ENCODE peak calls at places on chromosomes 13 and 19, in seven cellular contexts. N, C, U, Q, O, M and B are unnamed samples.
A peak's percentile ranks its signal among the peaks of the same experiment; 100 is the strongest.

GRCh38 chr19:55165952-55166529 is 372 bp downstream of the DNAAF3 start:
- DNase-seq in N (peak; percentile 74), C (peak; percentile 68), U (no peak), Q (peak; percentile 94), O (peak; percentile 91), M (peak; percentile 88), B (no peak)

GRCh38 chr13:42906257-42906656 is 85.8 kb downstream of the EPSTI1 start:
- DNase-seq in N (no peak), C (no peak), U (no peak), Q (no peak), O (no peak), M (no peak), B (no peak)

GRCh38 chr13:26433776-26434175 is 123.7 kb upstream of the WASF3 start:
- DNase-seq in N (no peak), C (no peak), U (no peak), Q (no peak), O (no peak), M (no peak), B (no peak)

GRCh38 chr13:107373551-107373950 is 805.6 kb upstream of the ARGLU1 start:
- DNase-seq in N (peak; percentile 64), C (no peak), U (no peak), Q (no peak), O (peak; percentile 75), M (no peak), B (no peak)

GRCh38 chr19:34976611-34977010 is 12.6 kb upstream of the ZNF792 start:
- DNase-seq in N (no peak), C (no peak), U (no peak), Q (no peak), O (no peak), M (no peak), B (no peak)

GRCh38 chr19:18700501-18701249 is 17.2 kb downstream of the CRTC1 start:
- DNase-seq in N (peak; percentile 54), C (peak; percentile 79), U (no peak), Q (peak; percentile 43), O (peak; percentile 75), M (peak; percentile 77), B (peak; percentile 63)

GRCh38 chr19:13256918-13257317 is 106.7 kb downstream of the IER2 start:
- DNase-seq in N (no peak), C (no peak), U (no peak), Q (no peak), O (no peak), M (no peak), B (no peak)

GRCh38 chr19:45446295-45446694 is 21.5 kb upstream of the FOSB start:
- DNase-seq in N (peak; percentile 48), C (no peak), U (no peak), Q (peak; percentile 47), O (peak; percentile 44), M (no peak), B (no peak)

GRCh38 chr13:98653471-98653985 is 76.6 kb upstream of the STK24 start:
- DNase-seq in N (peak; percentile 67), C (peak; percentile 88), U (peak; percentile 10), Q (peak; percentile 66), O (peak; percentile 84), M (peak; percentile 82), B (peak; percentile 55)

GRCh38 chr19:34327851-34328250 is 37.1 kb upstream of the GPI start:
- DNase-seq in N (no peak), C (no peak), U (no peak), Q (no peak), O (no peak), M (no peak), B (no peak)

GRCh38 chr19:53898680-53899341 is 10.3 kb upstream of the CACNG7 start:
- DNase-seq in N (no peak), C (no peak), U (no peak), Q (no peak), O (no peak), M (peak; percentile 69), B (no peak)

GRCh38 chr19:34191355-34191962 is 19.2 kb downstream of the LSM14A start:
- DNase-seq in N (no peak), C (no peak), U (no peak), Q (no peak), O (no peak), M (no peak), B (no peak)

GRCh38 chr19:30564551-30565011 is 192.4 kb downstream of the ZNF536 start:
- DNase-seq in N (no peak), C (no peak), U (no peak), Q (no peak), O (no peak), M (no peak), B (no peak)

GRCh38 chr19:40605201-40605971 is 4.2 kb downstream of the LTBP4 start:
- DNase-seq in N (peak; percentile 46), C (peak; percentile 93), U (no peak), Q (peak; percentile 88), O (peak; percentile 83), M (peak; percentile 60), B (peak; percentile 78)

GRCh38 chr19:35404879-35405622 is 34.2 kb downstream of the GPR42 start:
- DNase-seq in N (peak; percentile 91), C (peak; percentile 51), U (peak; percentile 40), Q (peak; percentile 18), O (peak; percentile 36), M (no peak), B (no peak)

GRCh38 chr19:35350591-35350990 is 2.9 kb downstream of the FFAR1 start:
- DNase-seq in N (no peak), C (no peak), U (no peak), Q (no peak), O (no peak), M (no peak), B (no peak)

GRCh38 chr13:109918179-109918651 is 131.8 kb upstream of the IRS2 start:
- DNase-seq in N (peak; percentile 46), C (no peak), U (no peak), Q (no peak), O (no peak), M (no peak), B (no peak)

GRCh38 chr19:41328157-41328817 is 18.3 kb downstream of the CCDC97 start:
- DNase-seq in N (no peak), C (no peak), U (no peak), Q (no peak), O (no peak), M (no peak), B (no peak)

DNA sequence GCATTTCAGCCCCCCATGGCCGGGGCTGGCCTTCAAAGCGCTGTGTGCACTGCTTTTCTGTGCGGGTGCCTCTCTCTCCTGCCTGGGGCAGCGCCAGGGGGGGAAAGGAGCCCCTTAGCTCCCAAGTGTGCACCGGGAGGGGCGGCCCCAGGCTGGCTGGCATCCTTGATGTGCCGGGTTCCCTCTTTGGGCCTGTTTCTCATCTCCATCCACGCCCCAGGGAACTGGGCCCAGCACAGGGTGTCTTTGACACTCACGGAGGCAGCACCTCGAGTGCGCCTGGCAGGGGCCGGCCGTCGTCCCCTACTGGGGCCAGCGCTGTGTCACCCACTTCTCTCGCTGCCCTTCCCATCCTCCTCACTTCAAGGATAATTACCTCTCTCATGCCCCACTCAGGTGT is 324.3 kb downstream of the TEX29 start:
- DNase-seq in N (no peak), C (no peak), U (no peak), Q (no peak), O (no peak), M (no peak), B (no peak)
- TF ChIP-seq CTCF in N (no peak), C (no peak), U (no peak), Q (no peak), O (no peak), M (no peak), B (no peak)

DNA sequence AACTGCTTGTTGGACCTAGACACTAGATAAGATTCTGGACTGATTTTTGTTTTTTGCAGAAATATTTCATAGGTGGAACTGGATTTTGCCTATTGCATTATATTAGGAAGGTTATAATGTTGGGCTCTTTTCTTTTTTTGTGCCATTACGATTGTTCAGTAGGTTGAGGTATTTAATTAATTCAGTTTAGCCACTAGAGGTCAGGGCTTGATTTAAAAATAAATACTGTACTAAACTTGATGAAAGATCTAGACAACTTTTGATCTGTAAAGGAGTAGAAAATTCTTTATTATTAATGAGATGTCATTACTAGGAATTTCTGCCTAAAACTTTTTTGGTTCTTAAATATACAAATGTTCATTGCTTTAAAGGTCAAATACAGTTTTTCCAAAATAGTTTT is 15.2 kb upstream of the SUPT20H start:
- DNase-seq in N (peak; percentile 59), C (no peak), U (no peak), Q (no peak), O (peak; percentile 48), M (no peak), B (no peak)
- TF ChIP-seq CTCF in N (peak; percentile 53), C (peak; percentile 11), U (no peak), Q (no peak), O (peak; percentile 58), M (peak; percentile 41), B (no peak)

GRCh38 chr13:27730191-27730590 is 62.1 kb upstream of the GSX1 start:
- DNase-seq in N (no peak), C (no peak), U (no peak), Q (no peak), O (no peak), M (no peak), B (no peak)

DNA sequence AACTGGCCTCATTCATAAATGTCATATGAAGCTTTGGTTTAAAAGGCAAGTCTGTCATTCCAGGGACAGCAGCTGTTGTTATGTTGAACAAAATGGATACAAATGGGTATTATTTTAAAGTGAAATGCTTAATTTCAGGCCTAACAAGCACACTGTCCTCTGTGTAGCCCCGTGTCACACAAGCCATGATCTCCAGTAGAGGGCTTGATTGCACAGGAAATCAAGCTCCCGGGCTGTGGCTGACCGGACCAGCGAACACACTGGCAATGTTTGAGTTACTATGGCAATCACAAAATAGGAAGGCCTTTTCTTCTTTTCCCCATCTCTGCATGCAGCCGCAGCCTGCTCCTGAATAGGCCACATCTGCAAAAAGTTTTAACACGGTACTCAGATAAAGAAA is 64.0 kb upstream of the GSX1 start:
- DNase-seq in N (no peak), C (no peak), U (no peak), Q (no peak), O (peak; percentile 5), M (no peak), B (no peak)
- TF ChIP-seq CTCF in N (no peak), C (no peak), U (no peak), Q (no peak), O (no peak), M (no peak), B (no peak)

GRCh38 chr19:43774103-43774939 is 6.5 kb downstream of the KCNN4 start:
- DNase-seq in N (peak; percentile 66), C (peak; percentile 78), U (no peak), Q (no peak), O (no peak), M (peak; percentile 87), B (no peak)
- TF ChIP-seq CTCF in N (peak; percentile 62), C (peak; percentile 59), U (peak; percentile 61), Q (no peak), O (no peak), M (peak; percentile 76), B (no peak)

DNA sequence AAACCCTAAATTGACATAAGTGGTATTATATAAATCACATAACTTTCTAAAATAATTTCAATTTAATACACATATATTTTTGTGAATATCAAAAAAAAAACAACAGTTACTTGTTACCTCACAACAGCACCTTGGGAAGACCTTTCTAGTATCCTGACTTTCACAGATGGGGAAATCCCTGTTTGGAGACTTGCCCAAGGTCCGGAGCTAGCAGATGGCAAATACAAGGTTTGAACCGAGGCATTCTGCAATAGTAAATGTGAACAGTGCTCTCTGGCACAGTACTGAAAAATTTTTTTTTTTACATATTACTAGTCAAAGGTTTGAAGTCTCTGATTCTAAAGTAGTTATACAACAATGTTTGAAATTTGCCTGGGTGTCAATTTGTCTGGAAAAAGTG is 104.5 kb downstream of the SUCLA2 start:
- DNase-seq in N (peak; percentile 29), C (no peak), U (no peak), Q (no peak), O (no peak), M (no peak), B (no peak)
- TF ChIP-seq CTCF in N (no peak), C (no peak), U (no peak), Q (no peak), O (no peak), M (no peak), B (no peak)